ENCODE peak calls at places on chromosomes 5 and 9, in five cellular contexts. P, F, L, J and X are unnamed samples.

GRCh38 chr9:107389617-107390071 is 99.9 kb downstream of the KLF4 start:
- DNase-seq in P (no peak), J (peak), F (no peak), L (no peak), X (peak)

GRCh38 chr9:84375954-84376353 is 35.4 kb upstream of the SLC28A3 start:
- DNase-seq in L (no peak), P (no peak), J (no peak), F (no peak), X (no peak)

GRCh38 chr5:178080618-178081410 is 32.5 kb upstream of the N4BP3 start:
- DNase-seq in F (no peak), J (no peak), P (no peak), L (no peak), X (peak)

GRCh38 chr9:133862585-133863041 is 124.5 kb upstream of the SARDH start:
- DNase-seq in F (no peak), L (no peak), J (no peak), P (no peak), X (no peak)

GRCh38 chr5:169577966-169578365 is 5.6 kb upstream of the SPDL1 start:
- DNase-seq in P (peak), F (no peak), L (no peak), J (peak), X (no peak)

GRCh38 chr5:37786855-37787254 is 53.0 kb downstream of the GDNF start:
- DNase-seq in J (peak), L (no peak), P (no peak), F (no peak), X (no peak)

GRCh38 chr5:41404757-41405156 is 105.6 kb downstream of the PLCXD3 start:
- DNase-seq in P (no peak), F (no peak), L (no peak), J (peak), X (no peak)

GRCh38 chr9:107274096-107274495 is 9.0 kb upstream of the RAD23B start:
- DNase-seq in J (no peak), L (no peak), F (no peak), P (no peak), X (no peak)

GRCh38 chr9:114366334-114367128 is 21.3 kb downstream of the AKNA start:
- DNase-seq in J (peak), L (no peak), P (peak), F (no peak), X (peak)

GRCh38 chr9:121260457-121261106 is 7.4 kb upstream of the GSN start:
- DNase-seq in P (no peak), J (no peak), F (no peak), L (no peak), X (peak)

GRCh38 chr9:121262450-121262849 is 5.5 kb upstream of the GSN start:
- DNase-seq in F (no peak), P (no peak), J (no peak), L (no peak), X (no peak)

GRCh38 chr9:121259935-121260334 is 8.0 kb upstream of the GSN start:
- DNase-seq in L (no peak), P (no peak), F (no peak), J (no peak), X (no peak)

GRCh38 chr9:121259498-121259897 is 8.5 kb upstream of the GSN start:
- DNase-seq in L (no peak), P (no peak), J (no peak), F (no peak), X (no peak)

GRCh38 chr9:121261107-121261460 is 6.9 kb upstream of the GSN start:
- DNase-seq in L (peak), J (peak), F (no peak), P (no peak), X (peak)
- H3K4me2 ChIP-seq in L (no peak), J (no peak), F (no peak), P (no peak), X (no peak)

GRCh38 chr9:16267336-16268036 is 603.0 kb downstream of the BNC2 start:
- DNase-seq in F (no peak), P (peak), L (peak), J (peak), X (peak)
- H3K4me2 ChIP-seq in F (no peak), P (peak), L (no peak), J (peak), X (peak)

GRCh38 chr9:17531642-17532254 is 47.1 kb upstream of the SH3GL2 start:
- DNase-seq in L (no peak), P (peak), J (peak), F (peak), X (no peak)
- H3K4me2 ChIP-seq in L (no peak), P (peak), J (peak), F (no peak), X (peak)

GRCh38 chr9:124449381-124450151 is 685 bp upstream of the ADGRD2 start:
- DNase-seq in F (no peak), P (no peak), J (no peak), L (no peak), X (no peak)

GRCh38 chr9:124448019-124448418 is 2.2 kb upstream of the ADGRD2 start:
- DNase-seq in J (no peak), P (no peak), L (no peak), F (no peak), X (no peak)

GRCh38 chr9:124450931-124451661 is 845 bp downstream of the ADGRD2 start:
- DNase-seq in L (peak), F (no peak), P (no peak), J (no peak), X (no peak)

GRCh38 chr9:124452326-124452725 is 2.1 kb downstream of the ADGRD2 start:
- DNase-seq in F (no peak), L (no peak), P (no peak), J (no peak), X (no peak)

DNA sequence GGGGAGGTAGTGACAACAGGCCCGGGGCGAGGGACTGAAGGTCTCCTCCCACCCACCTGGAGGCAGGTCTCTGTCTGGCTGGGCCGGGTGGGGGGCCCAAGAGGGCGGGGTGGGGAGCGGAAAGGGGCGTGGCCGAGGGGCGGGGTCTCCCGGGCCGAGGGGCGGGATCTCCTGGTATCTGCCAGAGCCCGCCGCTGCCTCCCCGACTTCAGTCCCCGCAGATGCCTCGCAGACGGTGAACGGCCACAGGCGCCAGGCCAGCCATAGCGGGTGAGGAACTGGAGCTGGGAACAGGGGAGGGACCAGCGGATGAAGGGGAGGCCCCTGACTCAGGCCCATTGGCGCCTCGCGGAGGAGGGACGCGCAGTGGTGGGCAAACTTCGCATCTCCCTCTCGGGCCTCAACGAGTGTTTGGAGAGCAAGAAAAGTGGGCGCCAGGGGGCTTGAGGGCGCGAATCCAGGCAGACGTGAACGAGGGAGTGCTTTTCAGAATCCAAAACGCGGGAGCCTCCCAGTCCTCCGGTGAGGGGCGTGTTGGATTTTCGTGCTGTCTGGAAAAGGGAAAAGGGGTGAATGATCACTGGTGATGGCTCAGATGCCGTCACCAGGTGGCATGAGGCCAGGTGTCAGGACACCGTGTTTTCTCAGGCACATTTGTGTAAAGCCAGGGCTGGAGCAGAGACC is at the start of gene ADGRD2:
- DNase-seq in F (no peak), L (peak), P (no peak), J (peak), X (no peak)
- H3K4me2 ChIP-seq in F (no peak), L (peak), P (no peak), J (peak), X (no peak)

GRCh38 chr5:28523887-28524637 is 1485.7 kb upstream of the CDH9 start:
- DNase-seq in L (no peak), F (no peak), P (no peak), J (peak), X (no peak)

GRCh38 chr5:28517691-28518090 is 1479.3 kb upstream of the CDH9 start:
- DNase-seq in P (no peak), F (no peak), L (no peak), J (no peak), X (no peak)

DNA sequence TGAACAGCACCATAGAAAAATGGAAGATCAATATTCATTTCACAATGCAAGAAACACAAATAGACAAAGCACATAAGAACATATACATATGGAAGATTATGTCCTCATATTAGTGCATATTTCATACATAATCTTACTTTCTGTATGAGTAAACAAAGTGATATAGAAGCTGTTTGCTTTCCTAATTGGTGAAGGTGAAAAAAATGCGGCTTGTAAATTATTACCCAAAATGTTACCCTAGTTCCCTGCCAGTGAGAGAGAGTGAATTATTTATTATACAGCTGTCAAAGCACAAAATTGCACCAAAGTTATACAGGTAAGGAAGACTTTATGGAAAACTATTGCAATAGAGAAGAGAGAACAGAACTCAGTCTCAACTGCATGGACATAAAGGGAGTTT is 1485.0 kb upstream of the CDH9 start:
- DNase-seq in L (no peak), F (no peak), P (no peak), J (no peak), X (no peak)
- H3K4me2 ChIP-seq in L (no peak), F (no peak), P (no peak), J (no peak), X (no peak)

GRCh38 chr5:116518423-116518822 is 56.2 kb downstream of the SEMA6A start:
- DNase-seq in J (no peak), P (no peak), F (no peak), L (no peak), X (no peak)
- H3K4me2 ChIP-seq in J (no peak), P (no peak), F (no peak), L (no peak), X (no peak)

GRCh38 chr9:18910858-18911257 is 122.2 kb downstream of the SAXO1 start:
- DNase-seq in F (no peak), J (peak), P (no peak), L (no peak), X (no peak)
- H3K4me2 ChIP-seq in F (no peak), J (peak), P (no peak), L (no peak), X (no peak)

GRCh38 chr5:5155617-5156016 is 15.5 kb downstream of the ADAMTS16 start:
- DNase-seq in J (no peak), L (no peak), F (no peak), P (no peak), X (no peak)

GRCh38 chr5:5154733-5155132 is 14.6 kb downstream of the ADAMTS16 start:
- DNase-seq in J (no peak), L (no peak), P (no peak), F (no peak), X (no peak)

GRCh38 chr5:5159282-5160108 is 19.4 kb downstream of the ADAMTS16 start:
- DNase-seq in P (no peak), L (no peak), J (no peak), F (no peak), X (no peak)

GRCh38 chr5:5158472-5158895 is 18.4 kb downstream of the ADAMTS16 start:
- DNase-seq in J (peak), F (no peak), L (no peak), P (no peak), X (no peak)

DNA sequence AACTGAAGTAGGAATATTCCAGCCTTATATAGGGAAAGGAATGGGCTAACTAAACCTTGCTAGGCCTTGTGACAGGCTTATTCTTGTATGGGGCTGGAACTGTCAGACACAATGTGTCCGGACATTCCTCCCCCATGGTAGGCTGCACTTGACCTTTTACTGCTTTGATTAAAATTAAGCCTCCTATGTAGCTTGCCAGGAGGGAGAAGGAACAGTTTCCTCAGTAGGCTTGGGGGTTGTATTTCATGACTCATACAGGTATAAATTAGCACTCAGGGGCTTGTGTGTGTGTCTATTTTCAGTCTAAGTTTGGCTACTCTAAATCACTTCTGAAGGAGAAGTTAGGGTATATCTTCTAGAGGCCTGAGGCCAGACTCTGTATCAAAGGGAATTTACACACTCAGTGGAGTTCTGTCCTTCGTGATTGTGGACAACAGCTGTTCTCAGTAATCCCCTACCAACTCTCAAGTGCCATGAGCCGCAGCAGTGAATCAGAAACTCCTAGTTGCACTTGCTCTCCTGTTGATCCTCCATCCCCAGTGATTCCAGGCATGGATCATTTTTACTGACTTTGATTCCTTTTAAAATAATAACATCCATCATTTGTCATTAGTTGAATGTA is 16.4 kb downstream of the ADAMTS16 start:
- DNase-seq in J (no peak), F (no peak), P (no peak), L (no peak), X (no peak)
- H3K4me2 ChIP-seq in J (no peak), F (peak), P (no peak), L (no peak), X (no peak)

GRCh38 chr9:81492710-81493447 is 196.5 kb downstream of the TLE1 start:
- DNase-seq in F (no peak), P (no peak), L (no peak), J (peak), X (peak)
- H3K4me2 ChIP-seq in F (no peak), P (no peak), L (no peak), J (peak), X (peak)

DNA sequence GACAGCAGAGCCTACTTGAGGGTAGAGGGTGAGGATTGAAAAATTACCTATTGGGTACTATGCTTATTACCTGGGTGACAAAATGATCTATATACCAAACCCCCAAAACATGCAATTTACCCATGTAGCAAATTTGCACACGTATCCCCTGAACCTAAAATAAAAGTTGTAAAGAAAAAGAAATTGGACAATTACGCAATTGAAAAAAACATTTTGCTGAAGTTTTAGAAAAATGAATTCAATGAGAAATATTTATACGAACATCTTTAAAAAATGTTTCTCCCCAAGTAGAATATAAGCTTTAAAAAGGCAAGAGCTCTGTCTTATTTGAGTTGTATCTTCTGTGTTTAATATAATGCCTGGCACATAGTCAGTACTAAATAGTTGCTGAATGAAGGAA is 30.3 kb upstream of the TRAF1 start:
- DNase-seq in J (no peak), P (no peak), L (no peak), F (no peak), X (no peak)
- H3K4me2 ChIP-seq in J (no peak), P (no peak), L (no peak), F (no peak), X (no peak)